ENCODE peak calls at places on chromosomes 7 and 10, in five cellular contexts. One of them, this sample, is unnamed.

GRCh38 chr7:22725585-22725984 is 1.4 kb upstream of the IL6 start:
- DNase-seq in trophoblast cell: peak
- DNase-seq in neuronal stem cell: no peak
- DNase-seq in H9: no peak
- DNase-seq in H1: no peak
- DNase-seq in this sample: peak

GRCh38 chr7:158955932-158956804 is 99.8 kb downstream of the DYNC2I1 start:
- DNase-seq in trophoblast cell: no peak
- DNase-seq in neuronal stem cell: no peak
- DNase-seq in H9: no peak
- DNase-seq in H1: no peak
- DNase-seq in this sample: peak

GRCh38 chr10:36725581-36726520 is 399.5 kb upstream of the ANKRD30A start:
- DNase-seq in trophoblast cell: peak
- DNase-seq in neuronal stem cell: peak
- DNase-seq in H9: peak
- DNase-seq in H1: peak
- DNase-seq in this sample: peak

GRCh38 chr7:50317697-50318640 is 13.5 kb downstream of the IKZF1 start:
- DNase-seq in trophoblast cell: no peak
- DNase-seq in neuronal stem cell: no peak
- DNase-seq in H9: no peak
- DNase-seq in H1: no peak
- DNase-seq in this sample: no peak

GRCh38 chr7:13850185-13850752 is 139.2 kb downstream of the ETV1 start:
- DNase-seq in trophoblast cell: peak
- DNase-seq in neuronal stem cell: no peak
- DNase-seq in H9: no peak
- DNase-seq in H1: no peak
- DNase-seq in this sample: peak

GRCh38 chr7:27254625-27255024 is 12.0 kb downstream of the EVX1 start:
- DNase-seq in trophoblast cell: no peak
- DNase-seq in neuronal stem cell: no peak
- DNase-seq in H9: no peak
- DNase-seq in H1: no peak
- DNase-seq in this sample: no peak

GRCh38 chr10:123997013-123997412 is 96.4 kb downstream of the CHST15 start:
- DNase-seq in trophoblast cell: no peak
- DNase-seq in neuronal stem cell: no peak
- DNase-seq in H9: no peak
- DNase-seq in H1: no peak
- DNase-seq in this sample: no peak

GRCh38 chr10:71771821-71772617 is 1.3 kb downstream of the VSIR start:
- DNase-seq in trophoblast cell: peak
- DNase-seq in neuronal stem cell: no peak
- DNase-seq in H9: no peak
- DNase-seq in H1: no peak
- DNase-seq in this sample: peak

GRCh38 chr7:155205368-155206285 is 92.1 kb upstream of the INSIG1 start:
- DNase-seq in trophoblast cell: peak
- DNase-seq in neuronal stem cell: no peak
- DNase-seq in H9: peak
- DNase-seq in H1: no peak
- DNase-seq in this sample: peak

GRCh38 chr10:60349426-60349825 is 40.2 kb downstream of the ANK3 start:
- DNase-seq in trophoblast cell: no peak
- DNase-seq in neuronal stem cell: no peak
- DNase-seq in H9: no peak
- DNase-seq in H1: no peak
- DNase-seq in this sample: no peak

GRCh38 chr10:60348982-60349381 is 40.7 kb downstream of the ANK3 start:
- DNase-seq in trophoblast cell: no peak
- DNase-seq in neuronal stem cell: no peak
- DNase-seq in H9: no peak
- DNase-seq in H1: no peak
- DNase-seq in this sample: peak

GRCh38 chr10:60351191-60351853 is 38.4 kb downstream of the ANK3 start:
- DNase-seq in trophoblast cell: no peak
- DNase-seq in neuronal stem cell: no peak
- DNase-seq in H9: no peak
- DNase-seq in H1: no peak
- DNase-seq in this sample: no peak

GRCh38 chr10:60352105-60352504 is 37.6 kb downstream of the ANK3 start:
- DNase-seq in trophoblast cell: no peak
- DNase-seq in neuronal stem cell: no peak
- DNase-seq in H9: no peak
- DNase-seq in H1: no peak
- DNase-seq in this sample: no peak

DNA sequence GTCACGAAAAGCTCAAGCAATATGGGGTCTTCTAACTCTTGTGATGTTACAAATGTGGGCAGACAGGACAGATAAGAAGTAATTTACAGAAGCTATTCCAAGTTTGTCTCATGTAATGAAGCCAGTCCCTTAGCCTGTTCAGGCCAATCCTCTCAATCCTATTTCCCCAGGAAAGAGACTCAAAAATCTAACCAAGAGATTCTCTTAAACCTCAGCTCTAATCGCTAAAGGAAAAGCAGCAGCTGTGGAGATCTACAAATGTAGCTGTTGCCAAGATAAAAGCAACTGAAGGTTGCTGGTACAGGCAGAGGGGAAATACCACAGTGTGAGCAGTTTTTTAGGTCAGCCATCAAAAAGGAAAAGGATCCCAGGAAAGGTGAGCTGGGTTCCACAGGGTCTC is 39.3 kb downstream of the ANK3 start:
- DNase-seq in trophoblast cell: no peak
- DNase-seq in neuronal stem cell: no peak
- DNase-seq in H9: no peak
- DNase-seq in H1: no peak
- DNase-seq in this sample: peak
- H2BK12ac ChIP-seq in trophoblast cell: no peak
- H2BK12ac ChIP-seq in neuronal stem cell: no peak
- H2BK12ac ChIP-seq in H9: no peak
- H2BK12ac ChIP-seq in H1: no peak
- H2BK12ac ChIP-seq in this sample: peak

DNA sequence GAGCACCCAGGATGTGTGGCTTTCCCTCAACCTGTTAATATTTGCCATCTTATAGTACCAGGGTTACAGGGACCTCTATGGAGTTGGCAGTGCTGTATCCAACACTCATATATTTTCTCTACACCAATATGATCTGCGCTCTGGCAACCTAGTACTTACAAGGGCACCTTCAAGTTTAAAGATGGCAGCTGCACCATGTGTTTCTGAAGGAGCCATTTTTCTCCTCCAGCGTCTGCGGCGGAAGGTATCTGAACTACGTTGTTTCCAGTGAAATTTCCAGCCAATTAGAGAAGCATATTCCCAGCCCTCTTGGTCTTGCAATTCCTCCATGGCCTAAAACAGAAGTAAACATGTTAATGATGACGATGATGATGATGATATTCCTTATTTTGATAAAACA is 125.6 kb downstream of the MYOF start:
- DNase-seq in trophoblast cell: no peak
- DNase-seq in neuronal stem cell: no peak
- DNase-seq in H9: no peak
- DNase-seq in H1: no peak
- DNase-seq in this sample: no peak
- H2BK12ac ChIP-seq in trophoblast cell: no peak
- H2BK12ac ChIP-seq in neuronal stem cell: no peak
- H2BK12ac ChIP-seq in H9: no peak
- H2BK12ac ChIP-seq in H1: no peak
- H2BK12ac ChIP-seq in this sample: no peak

GRCh38 chr7:138000081-138000701 is 1.7 kb downstream of the CREB3L2 start:
- DNase-seq in trophoblast cell: peak
- DNase-seq in neuronal stem cell: peak
- DNase-seq in H9: peak
- DNase-seq in H1: no peak
- DNase-seq in this sample: peak
- H2BK12ac ChIP-seq in trophoblast cell: peak
- H2BK12ac ChIP-seq in neuronal stem cell: no peak
- H2BK12ac ChIP-seq in H9: no peak
- H2BK12ac ChIP-seq in H1: no peak
- H2BK12ac ChIP-seq in this sample: peak

DNA sequence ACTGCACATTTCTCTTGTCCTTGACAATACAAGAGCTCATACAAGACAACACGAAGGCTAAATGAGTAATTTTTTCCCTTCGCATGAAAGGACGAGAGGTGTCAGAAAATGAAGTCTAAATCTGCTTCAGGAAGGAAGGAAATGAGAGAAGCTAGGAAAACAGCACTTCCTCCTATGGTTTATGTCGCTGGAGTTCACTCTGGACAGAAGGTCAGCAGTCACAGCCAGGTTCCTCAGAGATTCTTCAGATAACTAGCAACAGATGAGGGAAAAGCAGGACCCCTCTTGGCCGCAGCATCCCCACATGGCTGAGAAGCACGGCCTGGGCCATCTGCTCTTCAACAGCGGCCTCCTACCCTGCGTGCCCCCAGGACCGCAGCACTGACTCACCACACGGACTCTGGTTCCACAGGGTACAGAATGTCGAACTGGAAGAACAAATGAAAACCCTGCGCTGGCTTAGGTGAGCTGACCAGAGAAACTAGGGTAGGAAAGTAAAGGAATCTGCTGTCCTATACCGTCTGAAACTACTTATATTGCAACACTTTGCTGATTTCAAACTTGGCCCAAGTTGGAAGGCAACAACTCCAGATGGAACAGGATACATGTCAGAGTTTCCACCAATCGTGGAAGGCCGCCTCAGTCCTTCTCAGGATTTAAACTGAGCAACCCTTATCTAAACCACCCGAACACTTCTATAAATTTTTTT is 26.3 kb downstream of the DNMBP start:
- DNase-seq in trophoblast cell: peak
- DNase-seq in neuronal stem cell: no peak
- DNase-seq in H9: no peak
- DNase-seq in H1: no peak
- DNase-seq in this sample: peak
- H2BK12ac ChIP-seq in trophoblast cell: no peak
- H2BK12ac ChIP-seq in neuronal stem cell: no peak
- H2BK12ac ChIP-seq in H9: no peak
- H2BK12ac ChIP-seq in H1: no peak
- H2BK12ac ChIP-seq in this sample: peak

This sample was measured in mesenchymal stem cell.